ENCODE peak calls at places on chromosomes 6 and 20, in nine cellular contexts. P is hepatocyte; H is CD4-positive, alpha-beta T cell; T is ovary; Q is CD4-positive, CD25-positive, alpha-beta regulatory T cell; X is HCT116; U is RWPE1; J is CD8-positive, alpha-beta memory T cell; E is A549. Z is an unnamed sample.

GRCh38 chr6:82073484-82073883 is 174.1 kb downstream of the IBTK start:
- DNase-seq in T (no peak), J (no peak), U (no peak), H (no peak), P (no peak), Q (no peak), X (no peak), E (no peak), Z (no peak)

GRCh38 chr6:80550748-80551147 is 444.3 kb downstream of the BCKDHB start:
- DNase-seq in T (no peak), Q (no peak), P (no peak), U (no peak), J (no peak), E (no peak), X (no peak), H (no peak), Z (no peak)

GRCh38 chr6:69835414-69836179 is 30.8 kb upstream of the COL19A1 start:
- DNase-seq in Q (peak), H (no peak), U (peak), E (peak), T (no peak), X (peak), P (peak), J (no peak), Z (no peak)

GRCh38 chr20:18738055-18738454 is 75.5 kb upstream of the SCP2D1 start:
- DNase-seq in U (peak), J (peak), X (no peak), T (no peak), P (peak), H (no peak), Q (peak), E (no peak), Z (no peak)

GRCh38 chr6:32931211-32931610 is 9.6 kb downstream of the HLA-DMB start:
- DNase-seq in U (no peak), P (no peak), J (no peak), H (no peak), E (no peak), T (no peak), Q (no peak), X (no peak), Z (no peak)

GRCh38 chr20:14622796-14623195 is 285.4 kb upstream of the FLRT3 start:
- DNase-seq in E (peak), J (no peak), T (peak), H (no peak), Q (no peak), X (peak), P (peak), U (peak), Z (no peak)

GRCh38 chr6:4388675-4389074 is 253.3 kb upstream of the ECI2 start:
- DNase-seq in U (no peak), H (no peak), J (no peak), T (no peak), Q (no peak), P (no peak), X (no peak), E (no peak), Z (no peak)

GRCh38 chr6:26022166-26022510 is 59.5 kb downstream of the TRIM38 start:
- DNase-seq in J (peak), P (peak), T (no peak), U (no peak), Q (no peak), E (no peak), H (peak), X (peak), Z (no peak)

GRCh38 chr20:2537101-2537500 is 728 bp downstream of the TMC2 start:
- DNase-seq in J (no peak), U (no peak), X (no peak), Q (no peak), H (no peak), P (no peak), T (no peak), E (no peak), Z (no peak)

GRCh38 chr6:56891754-56892153 is 63.2 kb upstream of the BEND6 start:
- DNase-seq in U (no peak), H (no peak), Q (no peak), T (no peak), P (no peak), J (no peak), X (no peak), E (no peak), Z (no peak)

GRCh38 chr20:51631011-51631950 is 88.8 kb upstream of the NFATC2 start:
- DNase-seq in E (peak), Q (no peak), H (no peak), U (peak), P (peak), J (no peak), T (peak), X (peak), Z (no peak)

GRCh38 chr6:113347420-113347819 is 509.7 kb upstream of the MARCKS start:
- DNase-seq in H (no peak), J (no peak), Q (no peak), X (no peak), E (no peak), U (no peak), T (no peak), P (no peak), Z (no peak)

GRCh38 chr6:106870069-106870468 is 104.5 kb downstream of the CD24 start:
- DNase-seq in T (no peak), Q (no peak), X (no peak), H (no peak), J (no peak), U (peak), P (peak), E (peak), Z (no peak)

GRCh38 chr20:61340157-61340556 is 88.1 kb downstream of the CDH4 start:
- DNase-seq in J (no peak), X (no peak), P (no peak), Q (no peak), E (no peak), H (no peak), U (no peak), T (no peak), Z (no peak)

GRCh38 chr6:116405147-116405546 is 34.4 kb downstream of the DSE start:
- DNase-seq in T (no peak), Q (no peak), J (no peak), U (no peak), P (peak), H (no peak), E (no peak), X (no peak), Z (no peak)

GRCh38 chr20:61443541-61444126 is 191.6 kb downstream of the CDH4 start:
- DNase-seq in X (no peak), Q (no peak), E (no peak), P (no peak), T (no peak), J (no peak), H (no peak), U (no peak), Z (no peak)

GRCh38 chr6:133704371-133704770 is 184.5 kb upstream of the TCF21 start:
- DNase-seq in X (no peak), E (no peak), Q (no peak), T (no peak), H (no peak), U (no peak), P (no peak), J (no peak), Z (no peak)
- H3K27ac ChIP-seq in X (no peak), E (peak), Q (no peak), T (no peak), H (no peak), U (no peak), P (no peak), J (no peak), Z (no peak)

GRCh38 chr6:2634151-2634964 is 116.4 kb downstream of the MYLK4 start:
- DNase-seq in U (peak), Q (peak), T (peak), E (peak), X (peak), P (peak), H (peak), J (peak), Z (peak)

GRCh38 chr6:2633763-2634150 is 117.0 kb downstream of the MYLK4 start:
- DNase-seq in E (no peak), U (no peak), X (no peak), T (no peak), J (no peak), P (no peak), H (no peak), Q (no peak), Z (no peak)

GRCh38 chr6:2632943-2633584 is 117.7 kb downstream of the MYLK4 start:
- DNase-seq in P (no peak), H (no peak), U (no peak), Q (no peak), X (no peak), T (no peak), J (no peak), E (no peak), Z (no peak)

GRCh38 chr6:2630891-2631458 is 119.7 kb downstream of the MYLK4 start:
- DNase-seq in H (no peak), T (no peak), P (no peak), X (peak), J (no peak), U (no peak), Q (no peak), E (no peak), Z (no peak)

GRCh38 chr6:2632368-2632767 is 118.4 kb downstream of the MYLK4 start:
- DNase-seq in E (no peak), T (no peak), U (no peak), Q (no peak), X (no peak), H (no peak), P (no peak), J (no peak), Z (no peak)
- H3K27ac ChIP-seq in E (peak), T (no peak), U (peak), Q (no peak), X (peak), H (no peak), P (no peak), J (no peak), Z (no peak)

GRCh38 chr6:5552243-5552642 is 290.9 kb downstream of the FARS2 start:
- DNase-seq in U (no peak), X (no peak), H (no peak), Q (no peak), T (no peak), E (no peak), P (no peak), J (no peak), Z (no peak)
- H3K27ac ChIP-seq in U (no peak), X (no peak), H (no peak), Q (no peak), T (no peak), E (no peak), P (no peak), J (no peak), Z (no peak)

GRCh38 chr20:45836841-45837240 is 3.2 kb downstream of the SNX21 start:
- DNase-seq in T (no peak), P (no peak), H (no peak), Q (no peak), U (no peak), X (no peak), E (no peak), J (no peak), Z (no peak)
- H3K27ac ChIP-seq in T (no peak), P (peak), H (no peak), Q (no peak), U (peak), X (no peak), E (no peak), J (no peak), Z (no peak)

DNA sequence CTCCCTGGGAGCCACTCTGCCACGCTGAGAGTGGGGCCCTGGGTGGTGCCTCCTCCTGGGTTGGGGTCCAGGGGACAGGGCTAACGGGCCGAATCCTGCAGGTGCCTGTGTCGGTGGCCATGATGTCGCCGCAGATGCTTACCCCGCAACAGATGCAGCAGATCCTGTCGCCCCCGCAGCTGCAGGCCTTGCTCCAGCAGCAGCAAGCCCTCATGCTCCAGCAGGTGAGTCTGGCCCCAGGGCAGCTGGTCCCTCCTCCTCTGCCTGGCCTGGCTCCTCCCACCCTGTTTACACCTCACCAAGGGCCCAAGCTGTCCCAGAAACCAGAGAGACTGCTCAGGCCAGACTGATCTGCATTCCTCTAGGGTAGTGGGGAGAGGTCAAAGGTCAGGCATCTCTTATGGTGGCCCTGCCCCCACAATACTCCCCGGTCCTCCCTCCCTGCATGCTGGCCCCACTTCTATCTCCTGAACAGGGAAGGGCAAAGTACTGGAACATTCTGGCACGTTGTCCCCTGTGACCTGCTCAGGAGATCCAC is 38.6 kb downstream of the FOXP4 start:
- DNase-seq in H (no peak), X (no peak), T (no peak), U (no peak), E (no peak), P (peak), Q (no peak), J (no peak), Z (no peak)
- H3K27ac ChIP-seq in H (no peak), X (no peak), T (no peak), U (no peak), E (peak), P (peak), Q (no peak), J (no peak), Z (no peak)

GRCh38 chr20:9331707-9332435 is 182.5 kb upstream of the LAMP5 start:
- DNase-seq in T (no peak), Q (no peak), J (no peak), H (no peak), X (no peak), E (no peak), P (no peak), U (no peak), Z (no peak)
- H3K27ac ChIP-seq in T (no peak), Q (no peak), J (no peak), H (no peak), X (no peak), E (peak), P (peak), U (no peak), Z (no peak)

DNA sequence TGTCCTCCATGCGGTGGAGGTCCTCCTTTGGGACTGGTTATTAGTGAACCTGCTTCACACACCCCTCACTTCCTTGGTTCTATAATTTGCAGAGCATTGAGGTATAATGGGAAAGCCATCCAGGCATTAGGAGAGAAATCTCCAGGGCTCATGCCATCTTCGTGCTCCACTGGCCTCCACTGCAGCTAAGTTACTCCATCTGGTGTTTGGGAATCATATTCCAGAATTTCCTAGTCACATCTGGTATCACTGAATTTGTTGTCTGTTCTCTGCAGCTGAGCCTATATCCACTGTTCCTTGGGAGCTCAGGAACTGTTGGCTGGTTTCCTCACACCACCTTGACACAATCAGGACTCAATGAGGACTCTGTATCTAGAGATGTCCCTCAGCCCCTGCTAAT is 173.0 kb upstream of the TSHZ2 start:
- DNase-seq in T (no peak), J (no peak), H (no peak), P (no peak), E (no peak), Q (no peak), X (no peak), U (no peak), Z (no peak)
- H3K27ac ChIP-seq in T (no peak), J (no peak), H (no peak), P (no peak), E (no peak), Q (no peak), X (no peak), U (no peak), Z (no peak)

GRCh38 chr6:129189266-129189665 is 306.3 kb downstream of the LAMA2 start:
- DNase-seq in U (no peak), P (no peak), X (no peak), H (no peak), Q (no peak), E (no peak), T (no peak), J (no peak), Z (no peak)

GRCh38 chr6:129186988-129187387 is 304.1 kb downstream of the LAMA2 start:
- DNase-seq in J (no peak), T (no peak), U (peak), H (no peak), X (peak), E (no peak), Q (no peak), P (no peak), Z (no peak)

GRCh38 chr6:129192458-129192989 is 309.6 kb downstream of the LAMA2 start:
- DNase-seq in P (no peak), X (no peak), Q (no peak), T (no peak), E (no peak), J (no peak), H (no peak), U (no peak), Z (no peak)

GRCh38 chr6:129191275-129191674 is 308.3 kb downstream of the LAMA2 start:
- DNase-seq in X (no peak), T (no peak), E (no peak), J (no peak), H (no peak), Q (no peak), P (no peak), U (no peak), Z (no peak)

DNA sequence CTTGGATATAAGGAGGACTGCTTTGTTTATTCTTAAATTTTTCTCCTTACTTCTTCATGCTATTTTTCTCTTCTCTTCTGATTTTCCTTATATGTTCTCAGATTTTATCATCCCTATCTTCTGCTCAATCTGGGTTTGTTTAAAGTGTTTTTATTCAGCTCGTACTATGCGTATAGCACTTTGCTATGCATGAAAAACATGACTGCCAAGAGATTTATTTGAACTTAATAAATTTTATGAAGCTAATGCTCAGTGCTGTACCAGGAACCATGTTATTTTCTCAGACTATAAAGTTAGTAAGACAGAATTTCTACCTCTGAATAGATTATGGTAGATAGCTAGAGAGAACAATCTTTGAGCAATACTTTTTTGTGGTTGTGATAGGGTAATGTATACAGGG is 305.9 kb downstream of the LAMA2 start:
- DNase-seq in X (no peak), U (no peak), E (no peak), J (no peak), H (no peak), T (no peak), P (no peak), Q (no peak), Z (no peak)
- H3K27ac ChIP-seq in X (no peak), U (no peak), E (no peak), J (no peak), H (no peak), T (no peak), P (peak), Q (no peak), Z (no peak)

GRCh38 chr20:40512567-40512966 is 176.5 kb downstream of the MAFB start:
- DNase-seq in P (no peak), X (no peak), U (no peak), E (no peak), H (no peak), T (no peak), Q (no peak), J (no peak), Z (no peak)

GRCh38 chr20:40510622-40511021 is 178.4 kb downstream of the MAFB start:
- DNase-seq in P (no peak), X (no peak), E (no peak), J (no peak), H (no peak), T (no peak), Q (no peak), U (no peak), Z (no peak)

GRCh38 chr20:40511478-40511877 is 177.6 kb downstream of the MAFB start:
- DNase-seq in T (no peak), E (no peak), U (peak), X (no peak), P (no peak), H (no peak), J (no peak), Q (no peak), Z (no peak)

GRCh38 chr20:40506567-40506966 is 182.5 kb downstream of the MAFB start:
- DNase-seq in X (peak), U (peak), Q (no peak), P (peak), T (peak), E (peak), H (peak), J (no peak), Z (peak)

DNA sequence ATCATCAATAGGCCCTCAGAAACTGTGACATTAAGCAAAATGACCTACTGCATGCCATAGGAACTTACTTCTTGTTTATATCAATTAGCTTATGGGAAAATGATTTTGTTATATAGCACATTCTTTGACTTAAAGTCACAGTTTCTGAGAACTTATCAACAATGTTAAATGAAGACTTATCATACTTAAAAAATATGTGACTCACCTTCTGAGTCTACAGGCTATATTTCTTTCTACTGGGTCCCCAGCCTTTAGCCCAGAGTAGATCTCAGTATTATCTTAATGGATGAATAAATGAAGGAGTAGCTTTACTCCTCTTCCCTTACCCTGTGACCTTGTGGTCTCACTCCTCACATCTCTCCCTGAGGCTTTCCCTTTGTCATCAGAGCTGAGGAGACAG is 180.2 kb downstream of the MAFB start:
- DNase-seq in Q (no peak), U (no peak), E (no peak), P (no peak), H (no peak), X (no peak), T (no peak), J (no peak), Z (no peak)
- H3K27ac ChIP-seq in Q (no peak), U (no peak), E (no peak), P (no peak), H (no peak), X (no peak), T (no peak), J (no peak), Z (no peak)

DNA sequence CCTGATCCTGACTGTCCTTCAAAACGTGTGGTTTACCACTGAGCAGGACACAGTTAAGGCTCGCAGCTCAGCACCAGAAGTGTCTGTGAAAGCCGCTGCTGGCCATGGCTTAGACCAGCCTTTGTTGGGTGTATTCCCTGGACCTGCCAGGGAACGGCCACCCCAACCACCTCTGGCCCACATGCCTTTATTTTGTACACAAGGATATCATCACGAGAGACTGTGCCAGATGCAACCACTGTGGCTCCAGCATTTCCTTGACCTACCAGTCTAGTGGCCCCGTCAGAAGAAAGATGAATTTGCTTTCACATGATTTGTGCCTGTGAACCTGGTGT is 49.2 kb upstream of the FOXQ1 start:
- DNase-seq in T (no peak), E (no peak), Q (no peak), H (no peak), X (no peak), J (no peak), P (no peak), U (no peak), Z (no peak)
- H3K27ac ChIP-seq in T (no peak), E (no peak), Q (no peak), H (no peak), X (no peak), J (no peak), P (peak), U (no peak), Z (no peak)